ENCODE peak calls at places on chromosomes 16 and 17, in nine cellular contexts. X is iris pigment epithelial cell; D is body of pancreas; W is stimulated activated CD4-positive, alpha-beta T cell treated with anti-CD3 and anti-CD28 coated beads, Interleukin-1b, Interleukin-23, amount 100 ng/mL, for 24 hours; G is ELR; Y is dermis blood vessel endothelial cell; K is activated T-helper 1 cell treated with Interleukin-2 at 50 U/mL for 16 hours; P is stomach; R is anterior cingulate cortex. B is an unnamed sample.

GRCh38 chr16:25834101-25834500 is 142.3 kb downstream of the HS3ST4 start:
- DNase-seq in X (no peak), D (no peak), W (no peak), G (no peak), Y (no peak), K (no peak), P (no peak), R (no peak), B (no peak)

GRCh38 chr17:72632026-72632684 is 460.3 kb downstream of the SLC39A11 start:
- DNase-seq in X (no peak), D (no peak), W (no peak), G (no peak), Y (no peak), K (no peak), P (peak; percentile 35), R (no peak), B (no peak)

GRCh38 chr17:81387235-81388060 is 7.8 kb upstream of the BAHCC1 start:
- DNase-seq in X (peak; percentile 44), D (peak; percentile 60), W (peak; percentile 50), G (peak; percentile 64), Y (peak; percentile 64), K (no peak), P (peak; percentile 53), R (no peak), B (no peak)

GRCh38 chr17:5282639-5283217 is 644 bp downstream of the RABEP1 start:
- DNase-seq in X (peak; percentile 14), D (peak; percentile 31), W (peak; percentile 31), G (peak; percentile 46), Y (peak; percentile 33), K (no peak), P (no peak), R (no peak), B (peak; percentile 36)

GRCh38 chr17:61635913-61636432 is 45.0 kb upstream of the NACA2 start:
- DNase-seq in X (peak; percentile 61), D (peak; percentile 49), W (peak; percentile 26), G (peak; percentile 76), Y (peak; percentile 81), K (no peak), P (peak; percentile 50), R (no peak), B (no peak)

GRCh38 chr16:55285586-55285985 is 38.4 kb upstream of the IRX6 start:
- DNase-seq in X (no peak), D (no peak), W (no peak), G (no peak), Y (no peak), K (no peak), P (no peak), R (no peak), B (no peak)

GRCh38 chr17:78013683-78014467 is 55.4 kb downstream of the TNRC6C start:
- DNase-seq in X (peak; percentile 64), D (peak; percentile 57), W (peak; percentile 23), G (peak; percentile 76), Y (peak; percentile 82), K (peak; percentile 6), P (peak; percentile 40), R (no peak), B (no peak)

GRCh38 chr17:16980813-16981731 is 9.2 kb upstream of the TNFRSF13B start:
- DNase-seq in X (no peak), D (no peak), W (no peak), G (peak; percentile 47), Y (no peak), K (no peak), P (no peak), R (no peak), B (no peak)

GRCh38 chr16:87332150-87332549 is 15.0 kb upstream of the C16orf95 start:
- DNase-seq in X (peak; percentile 26), D (no peak), W (no peak), G (peak; percentile 48), Y (peak; percentile 46), K (no peak), P (no peak), R (no peak), B (no peak)

GRCh38 chr16:23148513-23149266 is 562 bp downstream of the USP31 start:
- DNase-seq in X (peak; percentile 53), D (peak; percentile 80), W (peak; percentile 38), G (peak; percentile 53), Y (peak; percentile 78), K (peak; percentile 38), P (peak; percentile 76), R (no peak), B (no peak)

GRCh38 chr16:83842755-83843507 is 35.2 kb downstream of the HSBP1 start:
- DNase-seq in X (peak; percentile 54), D (no peak), W (no peak), G (no peak), Y (no peak), K (no peak), P (no peak), R (no peak), B (no peak)

GRCh38 chr16:75244225-75244792 is 7.1 kb downstream of the BCAR1 start:
- DNase-seq in X (no peak), D (no peak), W (no peak), G (peak; percentile 69), Y (peak; percentile 66), K (no peak), P (peak; percentile 79), R (no peak), B (no peak)

GRCh38 chr17:49575524-49576120 is at the start of gene NXPH3:
- DNase-seq in X (no peak), D (peak; percentile 42), W (peak; percentile 64), G (peak; percentile 59), Y (peak; percentile 69), K (peak; percentile 41), P (peak; percentile 80), R (no peak), B (no peak)

GRCh38 chr17:38746893-38747384 is 1.2 kb downstream of the PCGF2 start:
- DNase-seq in X (no peak), D (no peak), W (no peak), G (no peak), Y (no peak), K (no peak), P (no peak), R (no peak), B (no peak)

GRCh38 chr17:60168654-60169053 is 18.9 kb downstream of the CA4 start:
- DNase-seq in X (no peak), D (no peak), W (no peak), G (peak; percentile 48), Y (no peak), K (no peak), P (no peak), R (no peak), B (no peak)

GRCh38 chr16:2398520-2398919 is 30.7 kb upstream of the CCNF start:
- DNase-seq in X (no peak), D (no peak), W (no peak), G (no peak), Y (no peak), K (no peak), P (no peak), R (no peak), B (no peak)

GRCh38 chr16:22948603-22949368 is 134.8 kb downstream of the HS3ST2 start:
- DNase-seq in X (peak; percentile 53), D (peak; percentile 80), W (peak; percentile 43), G (peak; percentile 59), Y (peak; percentile 84), K (peak; percentile 7), P (peak; percentile 57), R (no peak), B (peak; percentile 51)

GRCh38 chr17:35116845-35117244 is 2.8 kb downstream of the RAD51D start:
- DNase-seq in X (no peak), D (no peak), W (no peak), G (no peak), Y (no peak), K (no peak), P (no peak), R (no peak), B (no peak)

GRCh38 chr17:39541652-39542051 is 66.1 kb downstream of the NEUROD2 start:
- DNase-seq in X (no peak), D (no peak), W (no peak), G (peak; percentile 11), Y (peak; percentile 74), K (no peak), P (no peak), R (no peak), B (no peak)

GRCh38 chr17:3877220-3877619 is 15.6 kb downstream of the CAMKK1 start:
- DNase-seq in X (no peak), D (no peak), W (no peak), G (no peak), Y (no peak), K (no peak), P (no peak), R (no peak), B (no peak)

GRCh38 chr16:88499836-88500251 is 46.8 kb downstream of the ZFPM1 start:
- DNase-seq in X (no peak), D (peak; percentile 47), W (no peak), G (no peak), Y (peak; percentile 72), K (no peak), P (peak; percentile 66), R (no peak), B (no peak)

GRCh38 chr16:73113326-73113720 is 65.4 kb upstream of the ZFHX3 start:
- DNase-seq in X (peak; percentile 51), D (no peak), W (no peak), G (peak; percentile 14), Y (no peak), K (no peak), P (no peak), R (no peak), B (no peak)

GRCh38 chr17:5832886-5833285 is 237.3 kb upstream of the WSCD1 start:
- DNase-seq in X (peak; percentile 76), D (no peak), W (no peak), G (peak; percentile 89), Y (peak; percentile 92), K (no peak), P (no peak), R (no peak), B (no peak)

GRCh38 chr16:629289-630023 is 1.3 kb upstream of the WFIKKN1 start:
- DNase-seq in X (no peak), D (peak; percentile 13), W (no peak), G (no peak), Y (no peak), K (no peak), P (no peak), R (no peak), B (no peak)

GRCh38 chr17:49968380-49969133 is 433 bp upstream of the DLX4 start:
- DNase-seq in X (peak; percentile 64), D (peak; percentile 58), W (peak; percentile 78), G (peak; percentile 88), Y (peak; percentile 68), K (peak; percentile 55), P (peak; percentile 52), R (no peak), B (peak; percentile 4)

GRCh38 chr17:41917957-41918391 is 777 bp downstream of the ACLY start:
- DNase-seq in X (peak; percentile 28), D (peak; percentile 69), W (peak; percentile 25), G (peak; percentile 69), Y (peak; percentile 61), K (peak; percentile 9), P (peak; percentile 64), R (no peak), B (peak; percentile 54)

B was measured in hypothalamus.